ENCODE peak calls at places on chromosomes 11 and 22, in nine cellular contexts. One of them, this sample, is unnamed. For H3K4me1, the result is how much of the 10 kb centered on the place peaks cover.

GRCh38 chr11:88359529-88359928 is 22.0 kb upstream of the CTSC start:
- DNase-seq in neural progenitor cell: no peak
- DNase-seq in left ventricle myocardium inferior: no peak
- DNase-seq in iPS DF 6.9: no peak
- DNase-seq in IMR-90: no peak
- DNase-seq in CD8-positive, alpha-beta memory T cell: no peak
- DNase-seq in pancreas: no peak
- DNase-seq in transverse colon: no peak
- DNase-seq in colonic mucosa: no peak
- DNase-seq in this sample: no peak

GRCh38 chr22:27810566-27810965 is 9.0 kb upstream of the MN1 start:
- DNase-seq in transverse colon: peak
- DNase-seq in neural progenitor cell: peak
- DNase-seq in pancreas: no peak
- DNase-seq in iPS DF 6.9: no peak
- DNase-seq in IMR-90: peak
- DNase-seq in left ventricle myocardium inferior: peak
- DNase-seq in CD8-positive, alpha-beta memory T cell: no peak
- DNase-seq in colonic mucosa: peak
- DNase-seq in this sample: no peak

GRCh38 chr22:46262449-46263207 is 515 bp downstream of the PKDREJ start:
- DNase-seq in left ventricle myocardium inferior: peak
- DNase-seq in colonic mucosa: peak
- DNase-seq in neural progenitor cell: peak
- DNase-seq in iPS DF 6.9: no peak
- DNase-seq in CD8-positive, alpha-beta memory T cell: peak
- DNase-seq in transverse colon: peak
- DNase-seq in IMR-90: peak
- DNase-seq in pancreas: no peak
- DNase-seq in this sample: peak

GRCh38 chr11:2426826-2427521 is 17.3 kb downstream of the TRPM5 start:
- DNase-seq in CD8-positive, alpha-beta memory T cell: no peak
- DNase-seq in left ventricle myocardium inferior: no peak
- DNase-seq in pancreas: peak
- DNase-seq in colonic mucosa: peak
- DNase-seq in IMR-90: no peak
- DNase-seq in iPS DF 6.9: no peak
- DNase-seq in neural progenitor cell: no peak
- DNase-seq in transverse colon: peak
- DNase-seq in this sample: peak

GRCh38 chr22:36756031-36756430 is 19.9 kb downstream of the IFT27 start:
- DNase-seq in transverse colon: no peak
- DNase-seq in IMR-90: no peak
- DNase-seq in neural progenitor cell: no peak
- DNase-seq in colonic mucosa: no peak
- DNase-seq in CD8-positive, alpha-beta memory T cell: no peak
- DNase-seq in left ventricle myocardium inferior: no peak
- DNase-seq in iPS DF 6.9: no peak
- DNase-seq in pancreas: no peak
- DNase-seq in this sample: no peak

GRCh38 chr11:61377461-61378160 is 14.8 kb upstream of the TMEM216 start:
- DNase-seq in transverse colon: no peak
- DNase-seq in pancreas: no peak
- DNase-seq in CD8-positive, alpha-beta memory T cell: no peak
- DNase-seq in IMR-90: peak
- DNase-seq in colonic mucosa: no peak
- DNase-seq in iPS DF 6.9: no peak
- DNase-seq in left ventricle myocardium inferior: no peak
- DNase-seq in neural progenitor cell: no peak
- DNase-seq in this sample: no peak

GRCh38 chr22:19174106-19175025 is 4.2 kb downstream of the SLC25A1 start:
- DNase-seq in CD8-positive, alpha-beta memory T cell: no peak
- DNase-seq in pancreas: peak
- DNase-seq in colonic mucosa: no peak
- DNase-seq in neural progenitor cell: peak
- DNase-seq in left ventricle myocardium inferior: no peak
- DNase-seq in iPS DF 6.9: no peak
- DNase-seq in IMR-90: peak
- DNase-seq in transverse colon: no peak
- DNase-seq in this sample: no peak

GRCh38 chr11:35632301-35632700 is 14.0 kb downstream of the FJX1 start:
- DNase-seq in CD8-positive, alpha-beta memory T cell: no peak
- DNase-seq in colonic mucosa: no peak
- DNase-seq in neural progenitor cell: no peak
- DNase-seq in left ventricle myocardium inferior: no peak
- DNase-seq in IMR-90: peak
- DNase-seq in pancreas: no peak
- DNase-seq in iPS DF 6.9: no peak
- DNase-seq in transverse colon: no peak
- DNase-seq in this sample: no peak

GRCh38 chr11:2164861-2165555 is 4.0 kb upstream of the INS start:
- DNase-seq in left ventricle myocardium inferior: no peak
- DNase-seq in colonic mucosa: no peak
- DNase-seq in transverse colon: no peak
- DNase-seq in neural progenitor cell: no peak
- DNase-seq in IMR-90: no peak
- DNase-seq in iPS DF 6.9: no peak
- DNase-seq in CD8-positive, alpha-beta memory T cell: no peak
- DNase-seq in pancreas: no peak
- DNase-seq in this sample: no peak

GRCh38 chr11:267491-267994 is 10.7 kb upstream of the NLRP6 start:
- DNase-seq in left ventricle myocardium inferior: peak
- DNase-seq in transverse colon: peak
- DNase-seq in iPS DF 6.9: no peak
- DNase-seq in neural progenitor cell: no peak
- DNase-seq in CD8-positive, alpha-beta memory T cell: peak
- DNase-seq in IMR-90: no peak
- DNase-seq in colonic mucosa: peak
- DNase-seq in pancreas: no peak
- DNase-seq in this sample: peak

GRCh38 chr11:69249641-69250502 is 44.1 kb upstream of the MYEOV start:
- DNase-seq in transverse colon: no peak
- DNase-seq in left ventricle myocardium inferior: no peak
- DNase-seq in IMR-90: peak
- DNase-seq in iPS DF 6.9: no peak
- DNase-seq in CD8-positive, alpha-beta memory T cell: no peak
- DNase-seq in colonic mucosa: no peak
- DNase-seq in neural progenitor cell: peak
- DNase-seq in pancreas: no peak
- DNase-seq in this sample: peak

GRCh38 chr11:32358729-32359128 is 76.6 kb downstream of the WT1 start:
- DNase-seq in colonic mucosa: no peak
- DNase-seq in transverse colon: no peak
- DNase-seq in iPS DF 6.9: no peak
- DNase-seq in pancreas: no peak
- DNase-seq in IMR-90: no peak
- DNase-seq in CD8-positive, alpha-beta memory T cell: no peak
- DNase-seq in neural progenitor cell: peak
- DNase-seq in left ventricle myocardium inferior: no peak
- DNase-seq in this sample: no peak

GRCh38 chr11:38416141-38416540 is 1818.1 kb upstream of the RAG2 start:
- DNase-seq in iPS DF 6.9: no peak
- DNase-seq in IMR-90: no peak
- DNase-seq in neural progenitor cell: no peak
- DNase-seq in left ventricle myocardium inferior: no peak
- DNase-seq in CD8-positive, alpha-beta memory T cell: no peak
- DNase-seq in transverse colon: no peak
- DNase-seq in pancreas: no peak
- DNase-seq in colonic mucosa: no peak
- DNase-seq in this sample: no peak

GRCh38 chr11:93939084-93939780 is 81.9 kb upstream of the HEPHL1 start:
- DNase-seq in IMR-90: peak
- DNase-seq in transverse colon: no peak
- DNase-seq in left ventricle myocardium inferior: no peak
- DNase-seq in pancreas: no peak
- DNase-seq in colonic mucosa: no peak
- DNase-seq in neural progenitor cell: no peak
- DNase-seq in iPS DF 6.9: no peak
- DNase-seq in CD8-positive, alpha-beta memory T cell: no peak
- DNase-seq in this sample: no peak

GRCh38 chr11:118618115-118618990 is 10.9 kb downstream of the PHLDB1 start:
- DNase-seq in left ventricle myocardium inferior: peak
- DNase-seq in iPS DF 6.9: no peak
- DNase-seq in transverse colon: no peak
- DNase-seq in colonic mucosa: peak
- DNase-seq in CD8-positive, alpha-beta memory T cell: no peak
- DNase-seq in IMR-90: peak
- DNase-seq in pancreas: peak
- DNase-seq in neural progenitor cell: peak
- DNase-seq in this sample: no peak

GRCh38 chr11:44885065-44885777 is 65.5 kb downstream of the TP53I11 start:
- DNase-seq in colonic mucosa: no peak
- DNase-seq in neural progenitor cell: no peak
- DNase-seq in pancreas: no peak
- DNase-seq in transverse colon: no peak
- DNase-seq in iPS DF 6.9: no peak
- DNase-seq in left ventricle myocardium inferior: no peak
- DNase-seq in CD8-positive, alpha-beta memory T cell: no peak
- DNase-seq in IMR-90: no peak
- DNase-seq in this sample: no peak

GRCh38 chr11:46342237-46342636 is 5.0 kb upstream of the DGKZ start:
- DNase-seq in transverse colon: no peak
- DNase-seq in CD8-positive, alpha-beta memory T cell: no peak
- DNase-seq in colonic mucosa: no peak
- DNase-seq in iPS DF 6.9: no peak
- DNase-seq in pancreas: no peak
- DNase-seq in left ventricle myocardium inferior: no peak
- DNase-seq in neural progenitor cell: no peak
- DNase-seq in IMR-90: no peak
- DNase-seq in this sample: no peak
- H3K4me1 ChIP-seq in transverse colon: under half
- H3K4me1 ChIP-seq in CD8-positive, alpha-beta memory T cell: half or more
- H3K4me1 ChIP-seq in colonic mucosa: under half
- H3K4me1 ChIP-seq in iPS DF 6.9: under half
- H3K4me1 ChIP-seq in pancreas: under half
- H3K4me1 ChIP-seq in left ventricle myocardium inferior: half or more
- H3K4me1 ChIP-seq in neural progenitor cell: under half
- H3K4me1 ChIP-seq in IMR-90: under half
- H3K4me1 ChIP-seq in this sample: under half

DNA sequence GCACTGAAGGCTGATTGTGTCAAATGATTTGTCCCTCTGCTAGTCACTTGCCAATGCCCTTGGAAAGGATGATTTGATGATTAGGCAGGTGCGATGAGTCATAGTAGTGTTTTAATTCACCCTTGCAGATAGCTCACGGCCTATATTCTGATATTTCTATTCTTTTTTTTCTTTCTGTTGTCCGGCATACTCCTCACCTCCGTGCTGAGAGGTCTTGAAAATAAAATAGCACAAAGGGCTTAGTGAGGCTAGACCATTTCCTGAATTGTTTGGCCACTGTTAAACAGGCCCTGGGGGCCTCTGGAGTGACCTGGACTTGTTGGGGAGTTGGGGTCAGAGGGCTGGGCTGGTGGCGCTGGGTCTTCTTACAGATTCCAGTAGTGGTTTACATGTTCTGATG is 99.8 kb downstream of the ZBTB16 start:
- DNase-seq in IMR-90: no peak
- DNase-seq in transverse colon: no peak
- DNase-seq in colonic mucosa: no peak
- DNase-seq in iPS DF 6.9: no peak
- DNase-seq in pancreas: no peak
- DNase-seq in neural progenitor cell: no peak
- DNase-seq in left ventricle myocardium inferior: no peak
- DNase-seq in CD8-positive, alpha-beta memory T cell: no peak
- DNase-seq in this sample: peak
- H3K4me1 ChIP-seq in IMR-90: under half
- H3K4me1 ChIP-seq in transverse colon: half or more
- H3K4me1 ChIP-seq in colonic mucosa: under half
- H3K4me1 ChIP-seq in iPS DF 6.9: under half
- H3K4me1 ChIP-seq in pancreas: half or more
- H3K4me1 ChIP-seq in neural progenitor cell: under half
- H3K4me1 ChIP-seq in left ventricle myocardium inferior: half or more
- H3K4me1 ChIP-seq in CD8-positive, alpha-beta memory T cell: half or more
- H3K4me1 ChIP-seq in this sample: under half

DNA sequence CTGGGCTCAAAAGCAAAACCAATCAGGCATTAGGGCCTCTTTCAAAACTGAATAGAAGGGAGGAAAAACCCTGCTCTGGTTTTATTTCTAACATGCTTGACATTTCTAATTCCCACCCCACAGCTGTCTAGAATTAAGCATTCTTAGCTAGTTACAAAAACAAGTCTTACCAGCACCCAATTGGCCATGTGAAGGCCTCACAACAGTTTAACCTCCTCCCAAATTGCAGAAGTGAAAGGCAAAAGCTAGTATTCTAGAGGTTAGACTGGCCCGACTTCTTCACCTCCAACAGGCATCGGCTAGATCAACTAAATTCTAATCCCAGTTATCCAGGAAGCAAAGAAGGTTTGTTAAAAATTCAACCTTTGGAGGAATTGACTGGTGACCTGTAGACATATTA is 6.5 kb downstream of the SF1 start:
- DNase-seq in IMR-90: no peak
- DNase-seq in iPS DF 6.9: no peak
- DNase-seq in transverse colon: no peak
- DNase-seq in neural progenitor cell: no peak
- DNase-seq in left ventricle myocardium inferior: no peak
- DNase-seq in pancreas: no peak
- DNase-seq in colonic mucosa: no peak
- DNase-seq in CD8-positive, alpha-beta memory T cell: no peak
- DNase-seq in this sample: no peak
- H3K4me1 ChIP-seq in IMR-90: under half
- H3K4me1 ChIP-seq in iPS DF 6.9: under half
- H3K4me1 ChIP-seq in transverse colon: under half
- H3K4me1 ChIP-seq in neural progenitor cell: under half
- H3K4me1 ChIP-seq in left ventricle myocardium inferior: half or more
- H3K4me1 ChIP-seq in pancreas: under half
- H3K4me1 ChIP-seq in colonic mucosa: under half
- H3K4me1 ChIP-seq in CD8-positive, alpha-beta memory T cell: half or more
- H3K4me1 ChIP-seq in this sample: under half

GRCh38 chr22:31923166-31923565 is 21.2 kb upstream of the YWHAH start:
- DNase-seq in left ventricle myocardium inferior: peak
- DNase-seq in neural progenitor cell: no peak
- DNase-seq in pancreas: no peak
- DNase-seq in CD8-positive, alpha-beta memory T cell: no peak
- DNase-seq in IMR-90: no peak
- DNase-seq in transverse colon: peak
- DNase-seq in colonic mucosa: peak
- DNase-seq in iPS DF 6.9: no peak
- DNase-seq in this sample: no peak

GRCh38 chr22:31922593-31922992 is 21.7 kb upstream of the YWHAH start:
- DNase-seq in neural progenitor cell: no peak
- DNase-seq in IMR-90: no peak
- DNase-seq in transverse colon: no peak
- DNase-seq in colonic mucosa: no peak
- DNase-seq in pancreas: no peak
- DNase-seq in iPS DF 6.9: no peak
- DNase-seq in left ventricle myocardium inferior: no peak
- DNase-seq in CD8-positive, alpha-beta memory T cell: no peak
- DNase-seq in this sample: no peak

GRCh38 chr22:31920306-31920705 is 24.0 kb upstream of the YWHAH start:
- DNase-seq in iPS DF 6.9: no peak
- DNase-seq in left ventricle myocardium inferior: no peak
- DNase-seq in pancreas: no peak
- DNase-seq in IMR-90: no peak
- DNase-seq in colonic mucosa: no peak
- DNase-seq in transverse colon: no peak
- DNase-seq in CD8-positive, alpha-beta memory T cell: no peak
- DNase-seq in neural progenitor cell: no peak
- DNase-seq in this sample: no peak

GRCh38 chr22:31919730-31920129 is 24.6 kb upstream of the YWHAH start:
- DNase-seq in iPS DF 6.9: no peak
- DNase-seq in pancreas: no peak
- DNase-seq in IMR-90: no peak
- DNase-seq in neural progenitor cell: no peak
- DNase-seq in colonic mucosa: no peak
- DNase-seq in transverse colon: no peak
- DNase-seq in CD8-positive, alpha-beta memory T cell: no peak
- DNase-seq in left ventricle myocardium inferior: no peak
- DNase-seq in this sample: no peak

GRCh38 chr22:31921106-31921505 is 23.2 kb upstream of the YWHAH start:
- DNase-seq in neural progenitor cell: no peak
- DNase-seq in IMR-90: no peak
- DNase-seq in transverse colon: no peak
- DNase-seq in colonic mucosa: no peak
- DNase-seq in pancreas: no peak
- DNase-seq in iPS DF 6.9: no peak
- DNase-seq in left ventricle myocardium inferior: no peak
- DNase-seq in CD8-positive, alpha-beta memory T cell: no peak
- DNase-seq in this sample: no peak
- H3K4me1 ChIP-seq in neural progenitor cell: under half
- H3K4me1 ChIP-seq in IMR-90: under half
- H3K4me1 ChIP-seq in transverse colon: under half
- H3K4me1 ChIP-seq in colonic mucosa: under half
- H3K4me1 ChIP-seq in pancreas: under half
- H3K4me1 ChIP-seq in iPS DF 6.9: under half
- H3K4me1 ChIP-seq in left ventricle myocardium inferior: under half
- H3K4me1 ChIP-seq in CD8-positive, alpha-beta memory T cell: under half
- H3K4me1 ChIP-seq in this sample: under half

This sample was measured in small intestine.